ENCODE peak calls at places on chromosomes 6 and 20, in five cellular contexts. B is stomach; M is CD4-positive, CD25-positive, alpha-beta regulatory T cell; X is CD8-positive, alpha-beta T cell; V is left lung. J is an unnamed sample. For H3K4me1 and H3K27me3, the result is how much of the 10 kb centered on the place peaks cover.

GRCh38 chr6:81820979-81821378 is 68.5 kb upstream of the TENT5A start:
- DNase-seq in B (no peak), M (no peak), X (no peak), V (no peak), J (no peak)

GRCh38 chr6:37083243-37084138 is 78.0 kb downstream of the FGD2 start:
- DNase-seq in B (peak), M (no peak), X (no peak), V (peak), J (no peak)

GRCh38 chr6:36615018-36615761 is 21.0 kb downstream of the SRSF3 start:
- DNase-seq in B (no peak), M (peak), X (peak), V (no peak), J (peak)

GRCh38 chr20:57432874-57433491 is 41.8 kb downstream of the RBM38 start:
- DNase-seq in B (peak), M (peak), X (peak), V (peak), J (peak)

GRCh38 chr20:45036044-45036755 is 64.7 kb downstream of the KCNS1 start:
- DNase-seq in B (no peak), M (no peak), X (no peak), V (no peak), J (no peak)

GRCh38 chr6:40466986-40467584 is 120.1 kb downstream of the LRFN2 start:
- DNase-seq in B (no peak), M (no peak), X (no peak), V (no peak), J (no peak)

GRCh38 chr6:79630883-79631799 is at the start of gene SH3BGRL2:
- DNase-seq in B (peak), M (no peak), X (no peak), V (peak), J (no peak)

GRCh38 chr6:139510040-139510815 is 135.8 kb upstream of the CITED2 start:
- DNase-seq in B (no peak), M (no peak), X (no peak), V (no peak), J (no peak)

GRCh38 chr20:5400164-5400762 is 83.5 kb upstream of the PROKR2 start:
- DNase-seq in B (no peak), M (no peak), X (no peak), V (no peak), J (no peak)

GRCh38 chr6:42260424-42260888 is 42.8 kb upstream of the MRPS10 start:
- DNase-seq in B (no peak), M (no peak), X (no peak), V (no peak), J (no peak)

GRCh38 chr6:35687658-35688604 is 784 bp downstream of the FKBP5 start:
- DNase-seq in B (peak), M (peak), X (peak), V (peak), J (peak)

GRCh38 chr6:7262746-7263335 is 50.2 kb downstream of the SSR1 start:
- DNase-seq in B (no peak), M (no peak), X (no peak), V (peak), J (no peak)

GRCh38 chr6:7261030-7261841 is 51.8 kb downstream of the SSR1 start:
- DNase-seq in B (peak), M (no peak), X (no peak), V (peak), J (peak)

GRCh38 chr6:7260291-7261029 is 52.5 kb downstream of the SSR1 start:
- DNase-seq in B (no peak), M (no peak), X (no peak), V (peak), J (no peak)

GRCh38 chr6:7264041-7264440 is 49.0 kb downstream of the SSR1 start:
- DNase-seq in B (peak), M (no peak), X (no peak), V (peak), J (no peak)

DNA sequence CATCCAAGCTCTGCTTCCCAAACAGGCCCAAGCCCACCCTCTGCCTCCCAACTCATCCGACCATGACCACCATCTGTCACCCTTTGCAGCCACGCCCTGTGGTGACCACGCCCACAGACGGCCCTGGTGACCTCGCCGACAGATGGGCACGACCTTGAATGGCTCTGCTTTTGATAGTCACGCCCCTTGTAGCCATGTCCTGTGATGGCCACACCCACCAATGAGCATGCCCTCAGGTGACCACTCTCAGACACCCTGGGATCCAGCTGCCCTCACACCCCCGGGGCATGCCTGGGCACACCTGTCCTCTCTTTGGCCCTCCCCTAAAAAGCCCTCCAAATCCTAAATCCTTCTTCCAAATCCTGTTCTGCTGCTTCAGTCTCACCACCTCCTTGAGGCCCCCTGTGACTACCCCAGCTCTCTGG is 51.0 kb downstream of the SSR1 start:
- DNase-seq in B (no peak), M (no peak), X (no peak), V (peak), J (no peak)
- H3K27ac ChIP-seq in B (no peak), M (no peak), X (no peak), V (no peak), J (no peak)

GRCh38 chr6:112015725-112016124 is 38.2 kb upstream of the CCN6 start:
- DNase-seq in B (no peak), M (no peak), X (no peak), V (no peak), J (no peak)
- H3K4me1 ChIP-seq in B (under half), M (under half), X (under half), V (under half), J (under half)

DNA sequence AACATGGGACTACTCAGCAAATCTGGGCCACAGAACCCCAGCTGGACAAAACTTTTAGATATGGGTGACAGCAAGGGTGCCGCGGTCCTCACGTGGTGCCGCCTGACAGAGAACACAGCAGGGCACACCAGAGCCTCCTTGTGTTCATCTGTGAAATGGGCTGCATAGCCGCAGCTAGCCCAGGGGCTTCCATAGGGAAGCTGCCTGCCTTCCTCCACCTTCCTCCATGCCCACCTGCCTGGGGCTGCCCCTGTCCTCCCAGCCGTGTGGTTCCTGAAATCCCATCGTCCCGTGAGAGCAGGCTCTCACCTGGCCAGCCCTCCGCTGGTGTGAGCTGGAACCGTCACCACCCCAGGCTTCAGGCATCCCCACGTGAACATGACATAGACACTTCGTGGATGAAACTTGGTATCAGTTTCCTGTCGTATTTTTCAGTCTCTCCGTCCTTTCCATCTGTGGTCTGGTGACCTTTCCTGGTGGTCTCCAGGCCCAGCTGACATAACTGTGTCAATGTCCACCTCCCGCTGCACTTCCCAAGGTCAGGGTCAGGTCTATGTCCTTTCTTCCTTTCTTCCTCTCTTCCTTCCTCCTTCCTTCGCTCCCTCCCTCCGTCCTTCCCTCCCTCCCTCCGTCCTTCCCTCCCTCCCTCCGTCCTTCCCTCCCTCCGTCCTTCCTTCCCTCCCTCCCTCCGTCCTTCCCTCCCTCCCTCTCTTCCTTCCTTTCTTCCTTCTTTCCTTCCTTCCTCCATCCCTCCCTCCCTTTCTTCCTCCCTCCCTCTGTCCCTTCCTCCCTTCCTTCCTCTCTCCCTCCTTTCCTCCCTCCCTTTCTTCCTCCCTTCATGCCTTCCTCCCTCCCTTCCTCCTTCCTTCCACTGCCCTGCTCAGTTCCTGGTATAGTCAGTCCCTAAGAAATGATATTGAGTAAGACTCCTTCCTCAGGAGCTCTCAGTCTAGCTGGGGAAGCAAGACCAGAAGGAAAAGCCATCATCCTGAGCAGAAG is 78.8 kb downstream of the GRM4 start:
- DNase-seq in B (no peak), M (no peak), X (no peak), V (no peak), J (no peak)
- H3K27me3 ChIP-seq in B (half or more), M (under half), X (under half), V (under half), J (under half)

GRCh38 chr20:63787302-63787701 is 43.8 kb downstream of the ZBTB46 start:
- DNase-seq in B (no peak), M (no peak), X (no peak), V (no peak), J (no peak)
- H3K27ac ChIP-seq in B (no peak), M (no peak), X (no peak), V (no peak), J (no peak)

GRCh38 chr6:30747300-30747687 is 2.9 kb upstream of the IER3 start:
- DNase-seq in B (no peak), M (no peak), X (no peak), V (no peak), J (no peak)
- H3K4me1 ChIP-seq in B (half or more), M (under half), X (under half), V (under half), J (under half)

DNA sequence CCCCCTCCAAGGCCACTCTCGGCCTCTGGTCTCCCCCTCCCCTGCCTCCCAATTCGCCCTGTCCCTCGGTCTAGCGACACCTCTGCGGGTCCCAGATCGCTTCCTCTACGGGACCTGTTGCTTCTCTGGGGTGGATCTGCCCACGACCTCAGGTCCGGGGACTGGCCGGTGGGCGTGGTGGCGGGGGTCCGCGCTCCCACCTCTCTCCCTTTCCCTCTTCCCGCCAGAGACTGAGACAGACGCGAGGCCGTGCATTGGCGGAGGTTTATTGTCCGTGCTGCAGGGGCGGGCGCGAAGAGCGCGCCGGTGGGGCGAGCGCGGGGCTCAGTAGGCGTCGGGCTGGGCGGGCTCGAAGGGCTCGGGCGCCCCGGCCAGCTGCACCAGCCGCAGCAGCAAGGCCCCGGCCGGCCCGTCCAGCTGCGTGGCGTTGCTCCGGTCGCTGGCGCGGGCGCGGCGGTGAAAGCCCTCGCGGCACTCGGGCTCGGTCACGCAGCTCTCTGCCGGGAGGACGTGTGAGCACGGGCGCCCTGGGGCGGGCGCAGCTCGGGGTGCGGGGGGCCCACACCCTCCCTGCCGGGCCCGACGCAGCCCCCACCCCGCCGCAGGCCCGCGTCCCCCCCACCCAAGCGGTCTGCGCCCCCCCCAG is 2.1 kb downstream of the AVP start:
- DNase-seq in B (no peak), M (no peak), X (no peak), V (no peak), J (peak)
- H3K27me3 ChIP-seq in B (half or more), M (under half), X (under half), V (under half), J (under half)

J was measured in CD8-positive, alpha-beta memory T cell.